ENCODE peak calls at places on chromosomes 3 and 15, in five cellular contexts. One of them, this sample, is unnamed.

GRCh38 chr3:113560265-113560664 is 27.9 kb downstream of the SIDT1 start:
- DNase-seq in GM12865: no peak
- DNase-seq in IMR-90: no peak
- DNase-seq in psoas muscle: no peak
- DNase-seq in A549: no peak
- DNase-seq in this sample: no peak

GRCh38 chr3:13574798-13575451 is 26.0 kb downstream of the FBLN2 start:
- DNase-seq in GM12865: no peak
- DNase-seq in IMR-90: peak
- DNase-seq in psoas muscle: no peak
- DNase-seq in A549: no peak
- DNase-seq in this sample: no peak

GRCh38 chr3:159840900-159841299 is 147.7 kb upstream of the IL12A start:
- DNase-seq in GM12865: no peak
- DNase-seq in IMR-90: no peak
- DNase-seq in psoas muscle: no peak
- DNase-seq in A549: no peak
- DNase-seq in this sample: no peak

GRCh38 chr3:33380653-33381052 is 59.6 kb downstream of the UBP1 start:
- DNase-seq in GM12865: no peak
- DNase-seq in IMR-90: no peak
- DNase-seq in psoas muscle: no peak
- DNase-seq in A549: no peak
- DNase-seq in this sample: no peak

GRCh38 chr3:132606085-132606484 is 9.0 kb downstream of the ACKR4 start:
- DNase-seq in GM12865: no peak
- DNase-seq in IMR-90: peak
- DNase-seq in psoas muscle: no peak
- DNase-seq in A549: no peak
- DNase-seq in this sample: no peak

GRCh38 chr3:184096811-184097378 is at the start of gene HTR3E:
- DNase-seq in GM12865: no peak
- DNase-seq in IMR-90: no peak
- DNase-seq in psoas muscle: no peak
- DNase-seq in A549: no peak
- DNase-seq in this sample: no peak

GRCh38 chr3:12229144-12229871 is 59.6 kb upstream of the PPARG start:
- DNase-seq in GM12865: no peak
- DNase-seq in IMR-90: no peak
- DNase-seq in psoas muscle: no peak
- DNase-seq in A549: no peak
- DNase-seq in this sample: no peak

GRCh38 chr3:149816986-149817385 is 4.0 kb downstream of the RNF13 start:
- DNase-seq in GM12865: peak
- DNase-seq in IMR-90: peak
- DNase-seq in psoas muscle: no peak
- DNase-seq in A549: no peak
- DNase-seq in this sample: peak

GRCh38 chr3:49781415-49782199 is 4.7 kb downstream of the IP6K1 start:
- DNase-seq in GM12865: no peak
- DNase-seq in IMR-90: no peak
- DNase-seq in psoas muscle: no peak
- DNase-seq in A549: no peak
- DNase-seq in this sample: no peak

GRCh38 chr15:70407955-70408354 is 310.2 kb upstream of the TLE3 start:
- DNase-seq in GM12865: no peak
- DNase-seq in IMR-90: no peak
- DNase-seq in psoas muscle: no peak
- DNase-seq in A549: no peak
- DNase-seq in this sample: no peak

GRCh38 chr15:60661075-60661645 is 182.2 kb upstream of the ICE2 start:
- DNase-seq in GM12865: no peak
- DNase-seq in IMR-90: no peak
- DNase-seq in psoas muscle: no peak
- DNase-seq in A549: no peak
- DNase-seq in this sample: no peak

GRCh38 chr3:9946112-9947024 is 5.8 kb downstream of the PRRT3 start:
- DNase-seq in GM12865: no peak
- DNase-seq in IMR-90: peak
- DNase-seq in psoas muscle: peak
- DNase-seq in A549: peak
- DNase-seq in this sample: no peak

GRCh38 chr15:42890161-42890913 is 30.2 kb downstream of the TTBK2 start:
- DNase-seq in GM12865: no peak
- DNase-seq in IMR-90: peak
- DNase-seq in psoas muscle: no peak
- DNase-seq in A549: no peak
- DNase-seq in this sample: peak

GRCh38 chr3:47243748-47244147 is 38.9 kb downstream of the KIF9 start:
- DNase-seq in GM12865: peak
- DNase-seq in IMR-90: no peak
- DNase-seq in psoas muscle: no peak
- DNase-seq in A549: no peak
- DNase-seq in this sample: no peak
- TF ChIP-seq CTCF in GM12865: peak
- TF ChIP-seq CTCF in IMR-90: no peak
- TF ChIP-seq CTCF in psoas muscle: no peak
- TF ChIP-seq CTCF in A549: no peak
- TF ChIP-seq CTCF in this sample: no peak

DNA sequence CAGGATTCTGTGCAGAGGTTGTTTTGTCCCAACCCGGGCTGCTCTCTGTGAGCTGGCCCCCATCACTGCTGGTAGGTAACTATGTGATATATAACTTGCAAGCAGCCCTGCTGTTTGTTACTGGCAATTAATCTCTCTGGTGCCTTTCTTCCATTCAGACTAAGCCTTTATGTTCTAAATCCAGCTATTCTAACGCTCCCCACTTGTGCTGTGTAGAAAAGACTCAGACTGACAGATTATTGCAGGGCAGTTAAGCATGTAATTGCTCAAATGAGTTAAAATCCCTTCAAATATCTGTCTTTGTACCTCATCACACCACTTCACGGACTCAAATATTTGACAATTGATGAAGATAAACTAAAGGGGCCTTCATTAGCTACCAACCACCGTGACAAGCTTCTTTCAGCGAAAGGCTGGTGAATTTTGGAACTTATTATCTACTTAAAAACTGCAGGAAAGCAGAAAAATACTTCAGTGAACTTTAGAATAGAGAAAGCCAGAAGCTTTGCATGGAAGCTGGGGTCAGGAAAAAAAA is 416.2 kb downstream of the NR2F2 start:
- DNase-seq in GM12865: no peak
- DNase-seq in IMR-90: no peak
- DNase-seq in psoas muscle: no peak
- DNase-seq in A549: no peak
- DNase-seq in this sample: no peak
- H3K4me3 ChIP-seq in GM12865: no peak
- H3K4me3 ChIP-seq in IMR-90: no peak
- H3K4me3 ChIP-seq in psoas muscle: no peak
- H3K4me3 ChIP-seq in A549: no peak
- H3K4me3 ChIP-seq in this sample: no peak

DNA sequence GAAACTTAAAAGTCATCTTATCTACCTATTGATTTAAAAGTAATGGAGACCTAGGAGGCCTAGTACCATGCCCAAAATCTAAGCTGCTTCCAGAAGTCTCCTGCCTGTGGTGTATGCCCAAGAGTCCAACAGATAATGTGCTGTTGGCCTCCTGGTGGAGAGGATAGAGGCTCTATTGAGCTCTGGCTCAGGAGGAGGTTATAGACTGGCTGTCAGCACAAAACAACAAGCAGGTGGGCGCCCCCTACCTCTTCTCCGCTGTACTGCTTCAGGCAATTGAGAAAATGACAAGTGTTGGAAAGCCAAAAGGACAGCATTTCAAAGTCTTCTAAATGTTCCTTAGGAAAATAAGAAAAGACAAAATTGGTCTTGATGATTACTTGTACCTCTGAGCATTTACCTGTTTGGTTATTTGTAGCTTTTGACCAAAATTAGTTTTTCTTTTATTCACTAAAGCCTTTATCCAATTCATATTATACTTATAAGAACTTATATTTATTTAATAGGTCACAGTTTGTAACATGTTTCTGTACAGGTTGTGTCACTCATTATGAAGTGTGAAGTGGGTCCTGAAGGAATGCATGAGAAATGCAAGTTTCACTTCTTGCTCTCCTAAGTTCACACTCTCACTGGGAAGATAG is 17.2 kb upstream of the GNB5 start:
- DNase-seq in GM12865: peak
- DNase-seq in IMR-90: peak
- DNase-seq in psoas muscle: peak
- DNase-seq in A549: peak
- DNase-seq in this sample: peak
- TF ChIP-seq CTCF in GM12865: peak
- TF ChIP-seq CTCF in IMR-90: peak
- TF ChIP-seq CTCF in psoas muscle: peak
- TF ChIP-seq CTCF in A549: peak
- TF ChIP-seq CTCF in this sample: peak

DNA sequence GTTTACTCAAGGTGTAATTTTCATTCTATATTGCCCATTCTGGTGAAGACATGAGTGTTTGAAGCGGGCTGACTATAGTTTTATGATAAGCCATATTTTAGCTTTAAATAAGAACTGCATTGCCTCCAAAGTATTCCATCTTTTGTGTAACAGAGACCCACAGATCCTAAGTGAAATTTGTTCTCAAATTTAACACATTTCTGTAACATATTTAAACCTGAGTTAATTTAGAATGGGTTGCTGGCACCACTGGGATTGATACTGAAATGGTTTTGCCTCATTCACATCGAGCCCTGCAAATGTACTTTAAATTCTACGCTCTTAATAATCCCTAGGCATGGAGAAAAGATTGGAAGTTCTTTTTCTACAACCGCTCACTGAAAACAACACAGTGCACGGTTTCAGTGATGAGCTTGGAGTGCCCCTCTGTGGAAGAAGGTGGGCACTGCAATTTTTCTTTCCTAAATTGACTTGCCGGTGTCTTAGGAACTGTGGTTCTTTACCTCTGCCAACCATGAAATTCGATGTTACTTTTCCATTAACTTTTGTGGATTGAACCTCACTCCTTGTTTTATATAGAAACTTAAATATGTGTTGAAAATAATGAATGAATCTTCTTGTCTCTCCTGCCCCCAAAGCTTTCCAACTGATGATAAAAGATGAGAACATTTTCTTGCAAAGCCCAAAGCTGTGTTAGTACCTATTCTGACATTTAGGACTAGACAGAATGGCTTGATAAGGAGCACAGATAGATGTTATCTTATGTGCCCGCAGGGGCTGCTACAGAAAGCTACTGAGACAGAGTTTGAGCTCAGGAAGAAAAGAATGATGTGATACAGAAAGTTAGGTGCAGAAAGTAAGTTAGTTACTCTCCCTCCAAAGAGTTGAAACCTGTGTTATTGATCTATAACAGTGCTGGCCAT is 109.7 kb upstream of the ATP11B start:
- DNase-seq in GM12865: peak
- DNase-seq in IMR-90: peak
- DNase-seq in psoas muscle: peak
- DNase-seq in A549: peak
- DNase-seq in this sample: peak
- H3K4me3 ChIP-seq in GM12865: peak
- H3K4me3 ChIP-seq in IMR-90: no peak
- H3K4me3 ChIP-seq in psoas muscle: peak
- H3K4me3 ChIP-seq in A549: peak
- H3K4me3 ChIP-seq in this sample: peak

This sample was measured in epithelial cell of proximal tubule.